ENCODE peak calls at places on chromosomes 6 and 20, in seven cellular contexts. H is endothelial cell, S is astrocyte of the spinal cord, V is hypothalamus, J is GM03348, M is NCI-H146, B is dermis blood vessel endothelial cell. P is an unnamed sample.

GRCh38 chr20:2451939-2452732 is 18.5 kb downstream of the SNRPB start:
- DNase-seq in S (peak), H (peak), B (peak), M (peak), J (peak), V (peak), P (peak)

GRCh38 chr6:108767418-108768175 is 80.6 kb upstream of the ARMC2 start:
- DNase-seq in S (no peak), B (no peak), J (no peak), M (no peak), H (no peak), V (no peak), P (no peak)

GRCh38 chr20:41587956-41588355 is 30.2 kb downstream of the CHD6 start:
- DNase-seq in J (peak), B (no peak), H (no peak), M (no peak), V (no peak), S (peak), P (no peak)

GRCh38 chr6:22149081-22149480 is 147.8 kb downstream of the PRL start:
- DNase-seq in B (no peak), S (peak), M (peak), J (no peak), H (no peak), V (peak), P (no peak)

GRCh38 chr6:52077961-52078613 is 9.3 kb downstream of the PKHD1 start:
- DNase-seq in H (no peak), B (no peak), S (no peak), J (no peak), V (no peak), M (no peak), P (no peak)

GRCh38 chr20:53848304-53848703 is 222.1 kb downstream of the BCAS1 start:
- DNase-seq in J (no peak), V (no peak), H (no peak), M (no peak), S (no peak), B (no peak), P (no peak)

GRCh38 chr6:169227116-169227515 is 26.5 kb downstream of the THBS2 start:
- DNase-seq in B (no peak), M (no peak), J (no peak), S (no peak), H (no peak), V (no peak), P (no peak)

GRCh38 chr6:38178584-38178886 is 359.0 kb downstream of the ZFAND3 start:
- DNase-seq in S (no peak), B (no peak), J (no peak), H (no peak), V (no peak), M (no peak), P (no peak)

GRCh38 chr6:43009124-43009523 is 4.6 kb downstream of the MEA1 start:
- DNase-seq in M (peak), J (peak), V (no peak), H (peak), S (peak), B (peak), P (peak)

GRCh38 chr20:7980332-7981046 is 39.1 kb downstream of the TMX4 start:
- DNase-seq in H (peak), B (peak), M (peak), J (peak), S (peak), V (peak), P (no peak)

GRCh38 chr6:107264357-107264831 is 149.1 kb upstream of the BEND3 start:
- DNase-seq in B (peak), H (no peak), S (peak), J (peak), M (peak), V (no peak), P (no peak)

GRCh38 chr20:19256085-19256484 is 43.6 kb downstream of the SLC24A3 start:
- DNase-seq in V (no peak), S (no peak), M (no peak), B (no peak), H (no peak), J (no peak), P (no peak)

GRCh38 chr6:32944265-32944664 is 3.4 kb upstream of the HLA-DMB start:
- DNase-seq in S (no peak), H (no peak), J (no peak), B (no peak), M (no peak), V (no peak), P (peak)

GRCh38 chr6:118772886-118773285 is 121.1 kb upstream of the ASF1A start:
- DNase-seq in V (no peak), J (no peak), H (no peak), M (no peak), B (no peak), S (no peak), P (no peak)

GRCh38 chr6:5116243-5116991 is 31.3 kb downstream of the PPP1R3G start:
- DNase-seq in J (no peak), H (no peak), S (no peak), M (no peak), V (no peak), B (peak), P (no peak)

GRCh38 chr20:6157345-6157744 is 34.5 kb upstream of the FERMT1 start:
- DNase-seq in B (peak), S (no peak), M (no peak), V (no peak), J (no peak), H (no peak), P (no peak)

GRCh38 chr20:16279320-16279719 is 293.9 kb downstream of the KIF16B start:
- DNase-seq in J (no peak), H (peak), M (no peak), S (no peak), V (no peak), B (no peak), P (no peak)

GRCh38 chr20:54320148-54320607 is 112.3 kb downstream of the PFDN4 start:
- DNase-seq in J (no peak), M (no peak), V (no peak), H (no peak), B (no peak), S (peak), P (no peak)

GRCh38 chr6:64949257-64949656 is 757.8 kb downstream of the EYS start:
- DNase-seq in V (no peak), S (no peak), M (no peak), H (no peak), B (no peak), J (no peak), P (no peak)